ENCODE peak calls at places on chromosomes 13 and 19, in ten cellular contexts. I, R, E, K, T, H, W, A, C and L are unnamed samples.

GRCh38 chr19:18995804-18996241 is 37.5 kb downstream of the SUGP2 start:
- DNase-seq in T (peak; percentile 36), R (peak; percentile 23), A (peak; percentile 96), W (peak; percentile 47), K (peak; percentile 98), E (peak; percentile 92), I (peak; percentile 38), H (peak; percentile 88), C (peak; percentile 93), L (no peak)

GRCh38 chr19:47886010-47886559 is at the start of gene SULT2A1:
- DNase-seq in T (no peak), K (no peak), A (no peak), H (no peak), R (no peak), I (no peak), E (no peak), W (no peak), C (no peak), L (no peak)

GRCh38 chr13:80830431-80830830 is 489.5 kb upstream of the SPRY2 start:
- DNase-seq in R (no peak), C (no peak), I (no peak), H (no peak), T (no peak), W (no peak), E (no peak), A (no peak), K (no peak), L (no peak)

GRCh38 chr13:31538067-31539042 is 201.0 kb upstream of the RXFP2 start:
- DNase-seq in T (peak; percentile 4), W (no peak), I (no peak), A (peak; percentile 45), H (no peak), R (peak; percentile 8), E (peak; percentile 25), C (peak; percentile 70), K (peak; percentile 79), L (no peak)

GRCh38 chr19:33868821-33869412 is 72.2 kb downstream of the KCTD15 start:
- DNase-seq in C (peak; percentile 55), W (no peak), A (no peak), H (peak; percentile 66), I (no peak), K (peak; percentile 67), E (no peak), T (no peak), R (no peak), L (peak; percentile 4)

GRCh38 chr13:32390048-32390447 is 37.9 kb downstream of the N4BP2L1 start:
- DNase-seq in R (no peak), C (no peak), K (no peak), W (no peak), T (no peak), E (no peak), A (no peak), H (no peak), I (no peak), L (no peak)

GRCh38 chr13:35789335-35790166 is 313.1 kb upstream of the MAB21L1 start:
- DNase-seq in H (no peak), R (peak; percentile 7), I (peak; percentile 40), C (peak; percentile 53), T (no peak), W (no peak), E (peak; percentile 18), A (peak; percentile 61), K (peak; percentile 66), L (no peak)

GRCh38 chr19:30883071-30883470 is 466.2 kb downstream of the TSHZ3 start:
- DNase-seq in T (no peak), C (no peak), A (no peak), R (no peak), H (peak; percentile 20), W (no peak), I (no peak), E (no peak), K (no peak), L (no peak)

GRCh38 chr13:99926014-99926731 is 45.4 kb downstream of the ZIC5 start:
- DNase-seq in I (no peak), T (peak; percentile 42), C (no peak), H (no peak), E (no peak), A (peak; percentile 16), R (peak; percentile 15), W (no peak), K (peak; percentile 59), L (no peak)

GRCh38 chr13:99929866-99930265 is 41.7 kb downstream of the ZIC5 start:
- DNase-seq in C (no peak), A (no peak), H (no peak), I (no peak), R (no peak), E (no peak), W (no peak), K (no peak), T (no peak), L (no peak)

GRCh38 chr13:99919132-99919531 is 52.4 kb downstream of the ZIC5 start:
- DNase-seq in R (no peak), I (no peak), E (no peak), K (no peak), W (no peak), C (no peak), A (no peak), T (no peak), H (no peak), L (no peak)

GRCh38 chr13:99922631-99923404 is 48.7 kb downstream of the ZIC5 start:
- DNase-seq in H (no peak), W (no peak), K (no peak), I (no peak), E (no peak), C (no peak), R (no peak), A (no peak), T (no peak), L (no peak)

GRCh38 chr13:99923877-99924582 is 47.5 kb downstream of the ZIC5 start:
- DNase-seq in T (no peak), E (no peak), R (no peak), A (no peak), W (no peak), C (no peak), I (no peak), H (no peak), K (no peak), L (no peak)
- H3K4me2 ChIP-seq in T (no peak overlapping the region), E (no peak overlapping the region), R (no peak overlapping the region), A (no peak overlapping the region), W (no peak overlapping the region), C (no peak overlapping the region), I (no peak overlapping the region), H (no peak overlapping the region), K (no peak overlapping the region), L (no peak overlapping the region)

GRCh38 chr19:41940443-41941409 is 12.5 kb upstream of the ERFL start:
- DNase-seq in H (no peak), I (no peak), K (peak; percentile 52), R (no peak), A (no peak), T (no peak), C (peak; percentile 17), W (no peak), E (peak; percentile 33), L (no peak)

GRCh38 chr19:41941410-41942202 is 13.4 kb upstream of the ERFL start:
- DNase-seq in H (no peak), A (no peak), R (no peak), T (no peak), W (no peak), E (no peak), C (no peak), I (no peak), K (no peak), L (no peak)

GRCh38 chr19:41939861-41940442 is 11.7 kb upstream of the ERFL start:
- DNase-seq in K (peak; percentile 48), H (no peak), C (peak; percentile 77), E (no peak), R (no peak), W (no peak), A (no peak), T (no peak), I (no peak), L (no peak)

GRCh38 chr19:41945135-41945766 is 13.9 kb downstream of the RABAC1 start:
- DNase-seq in R (no peak), K (no peak), C (no peak), A (no peak), T (no peak), E (no peak), W (no peak), I (no peak), H (no peak), L (no peak)

GRCh38 chr19:41944336-41944735 is 14.8 kb downstream of the RABAC1 start:
- DNase-seq in R (no peak), K (no peak), E (no peak), I (no peak), T (no peak), C (no peak), W (no peak), A (no peak), H (no peak), L (no peak)
- H3K4me2 ChIP-seq in R (no peak overlapping the region), K (no peak overlapping the region), E (no peak overlapping the region), I (no peak overlapping the region), T (no peak overlapping the region), C (no peak overlapping the region), W (no peak overlapping the region), A (no peak overlapping the region), H (no peak overlapping the region), L (no peak overlapping the region)

DNA sequence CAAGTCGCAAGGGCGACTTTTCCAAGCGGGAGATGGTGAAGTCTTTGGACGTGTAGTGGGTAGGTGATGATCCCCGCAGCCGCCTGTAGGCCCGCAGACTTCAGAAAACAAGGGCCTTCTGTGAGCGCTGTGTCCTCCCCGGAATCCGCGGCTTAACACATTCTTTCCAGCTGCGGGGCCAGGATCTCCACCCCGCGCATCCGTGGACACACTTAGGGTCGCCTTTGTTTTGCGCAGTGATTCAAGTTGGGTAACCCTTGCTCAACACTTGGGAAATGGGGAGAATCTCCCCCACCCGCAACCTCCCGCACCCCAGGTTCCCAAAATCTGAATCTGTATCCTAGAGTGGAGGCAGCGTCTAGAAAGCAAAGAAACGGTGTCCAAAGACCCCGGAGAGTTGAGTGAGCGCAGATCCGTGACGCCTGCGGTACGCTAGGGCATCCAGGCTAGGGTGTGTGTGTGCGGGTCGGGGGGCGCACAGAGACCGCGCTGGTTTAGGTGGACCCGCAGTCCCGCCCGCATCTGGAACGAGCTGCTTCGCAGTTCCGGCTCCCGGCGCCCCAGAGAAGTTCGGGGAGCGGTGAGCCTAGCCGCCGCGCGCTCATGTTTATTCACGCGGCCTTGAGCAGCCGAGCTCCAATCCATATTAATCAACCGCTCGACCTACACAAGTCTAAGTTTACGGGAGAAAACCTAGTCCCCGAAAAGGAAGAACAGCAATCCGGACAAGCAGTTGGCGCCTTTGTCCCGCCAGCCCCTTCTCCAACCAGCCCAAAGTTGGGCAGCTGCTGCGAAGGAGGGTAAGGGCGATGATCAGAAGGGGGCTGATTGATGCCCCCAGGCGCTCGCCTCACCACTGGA is 9.9 kb downstream of the SOX21 start:
- DNase-seq in H (no peak), A (no peak), K (no peak), T (no peak), E (no peak), W (no peak), R (no peak), C (peak; percentile 55), I (no peak), L (no peak)
- H3K4me2 ChIP-seq in H (peak overlapping the region; percentile 87), A (no peak overlapping the region), K (no peak overlapping the region), T (no peak overlapping the region), E (no peak overlapping the region), W (peak overlapping the region; percentile 90), R (no peak overlapping the region), C (peak overlapping the region; percentile 91), I (peak overlapping the region; percentile 60), L (no peak overlapping the region)

GRCh38 chr19:3712663-3713531 is 4.7 kb downstream of the TJP3 start:
- DNase-seq in E (no peak), R (peak; percentile 37), A (no peak), C (no peak), I (no peak), K (no peak), W (no peak), T (no peak), H (no peak), L (no peak)
- H3K4me2 ChIP-seq in E (no peak overlapping the region), R (peak overlapping the region; percentile 80), A (no peak overlapping the region), C (no peak overlapping the region), I (no peak overlapping the region), K (no peak overlapping the region), W (no peak overlapping the region), T (peak overlapping the region; percentile 73), H (no peak overlapping the region), L (no peak overlapping the region)